ENCODE peak calls at places on chromosomes 12 and 14, in seven cellular contexts. B is IMR-90, P is H9, Z is mesenchymal stem cell, A is neuronal stem cell, F is H1, T is trophoblast cell. Q is an unnamed sample.

GRCh38 chr12:9634177-9634803 is 26.6 kb upstream of the KLRB1 start:
- DNase-seq in B (peak), A (peak), P (no peak), T (peak), F (peak), Z (peak), Q (peak)

GRCh38 chr12:111984820-111985219 is 28.1 kb downstream of the TMEM116 start:
- DNase-seq in F (no peak), B (no peak), T (no peak), A (no peak), P (no peak), Z (no peak), Q (no peak)

GRCh38 chr12:75480469-75480949 is at the start of gene GLIPR1:
- DNase-seq in Z (peak), F (no peak), P (no peak), A (no peak), T (peak), B (peak), Q (peak)

GRCh38 chr14:72966038-72966437 is 39.8 kb downstream of the DCAF4 start:
- DNase-seq in Z (no peak), F (no peak), B (no peak), A (no peak), T (peak), P (no peak), Q (no peak)

GRCh38 chr12:26281320-26281719 is 85.9 kb downstream of the SSPN start:
- DNase-seq in B (no peak), Z (no peak), T (no peak), F (no peak), P (no peak), A (no peak), Q (no peak)

GRCh38 chr14:32078030-32078793 is 1.1 kb downstream of the ARHGAP5 start:
- DNase-seq in B (peak), T (no peak), A (no peak), P (no peak), F (no peak), Z (peak), Q (no peak)

GRCh38 chr12:100553851-100554404 is 19.6 kb upstream of the GAS2L3 start:
- DNase-seq in P (no peak), T (peak), Z (peak), A (no peak), F (no peak), B (peak), Q (no peak)

GRCh38 chr14:93263416-93263815 is 56.4 kb downstream of the UBR7 start:
- DNase-seq in A (no peak), T (peak), B (peak), Z (no peak), F (no peak), P (no peak), Q (no peak)

GRCh38 chr12:124827588-124828184 is 36.0 kb downstream of the SCARB1 start:
- DNase-seq in B (no peak), Z (no peak), T (peak), A (no peak), F (no peak), P (no peak), Q (no peak)

GRCh38 chr14:34981743-34982420 is 910 bp upstream of the SRP54 start:
- DNase-seq in Z (peak), A (no peak), T (peak), F (no peak), P (no peak), B (peak), Q (peak)

GRCh38 chr12:2335109-2335508 is 282.3 kb downstream of the CACNA1C start:
- DNase-seq in Z (peak), A (no peak), P (no peak), B (no peak), T (no peak), F (no peak), Q (no peak)

GRCh38 chr12:2332947-2333346 is 280.2 kb downstream of the CACNA1C start:
- DNase-seq in A (no peak), B (peak), T (peak), F (no peak), Z (no peak), P (no peak), Q (no peak)

GRCh38 chr12:2335517-2335916 is 282.7 kb downstream of the CACNA1C start:
- DNase-seq in F (no peak), T (peak), A (no peak), Z (peak), B (peak), P (no peak), Q (no peak)

GRCh38 chr12:2333516-2333915 is 280.7 kb downstream of the CACNA1C start:
- DNase-seq in F (no peak), P (no peak), A (no peak), Z (no peak), T (no peak), B (no peak), Q (no peak)

GRCh38 chr12:2334291-2335088 is 281.7 kb downstream of the CACNA1C start:
- DNase-seq in P (no peak), Z (no peak), B (no peak), A (no peak), T (no peak), F (no peak), Q (no peak)
- H3K9ac ChIP-seq in P (no peak), Z (no peak), B (no peak), A (no peak), T (no peak), F (no peak), Q (no peak)

DNA sequence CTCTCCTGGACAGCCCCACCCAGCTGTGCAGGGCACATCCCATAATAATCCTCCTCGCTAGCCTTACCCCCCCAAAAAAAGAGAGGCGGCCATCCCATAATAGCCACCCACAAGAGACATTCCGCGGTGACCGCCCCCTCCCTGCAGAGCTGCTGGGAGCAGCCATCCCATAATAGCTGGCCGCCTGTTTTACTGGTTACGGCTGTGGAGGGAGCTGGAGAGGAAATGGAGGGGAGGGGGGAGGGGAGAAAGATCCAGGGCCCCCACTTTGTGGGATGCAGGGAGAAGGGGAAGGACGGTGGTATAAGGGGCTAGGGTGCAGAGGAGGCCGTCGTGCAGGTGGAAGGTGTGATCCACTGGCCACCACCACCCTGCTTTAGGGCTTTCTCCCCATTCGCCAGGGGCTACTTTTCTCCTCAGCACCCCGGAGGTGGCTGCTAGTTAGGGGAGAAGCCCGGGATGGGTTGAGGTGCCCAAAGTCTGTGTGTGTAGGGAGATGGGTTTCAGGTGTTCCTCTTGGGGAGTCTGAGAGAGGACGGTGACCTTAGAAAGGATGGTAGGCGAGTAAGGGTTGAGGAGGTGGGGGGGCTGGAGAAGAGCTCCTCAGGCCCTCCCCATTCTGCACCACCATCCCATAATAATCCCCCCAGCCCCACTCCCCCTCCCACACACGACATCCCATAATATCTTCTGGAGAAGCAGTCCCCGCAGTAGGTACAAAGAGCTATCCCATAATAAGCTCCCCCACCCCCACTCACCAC is 6.0 kb upstream of the CHD4 start:
- DNase-seq in A (peak), P (peak), T (no peak), Z (peak), B (peak), F (no peak), Q (peak)
- H3K23ac ChIP-seq in A (no peak), P (no peak), T (no peak), Z (peak), B (peak), F (no peak), Q (no peak)

GRCh38 chr12:130737731-130738130 is 21.6 kb upstream of the RIMBP2 start:
- DNase-seq in Z (no peak), T (no peak), B (no peak), F (no peak), A (no peak), P (no peak), Q (no peak)
- H3K9ac ChIP-seq in Z (no peak), T (no peak), B (no peak), F (no peak), A (no peak), P (no peak), Q (no peak)

DNA sequence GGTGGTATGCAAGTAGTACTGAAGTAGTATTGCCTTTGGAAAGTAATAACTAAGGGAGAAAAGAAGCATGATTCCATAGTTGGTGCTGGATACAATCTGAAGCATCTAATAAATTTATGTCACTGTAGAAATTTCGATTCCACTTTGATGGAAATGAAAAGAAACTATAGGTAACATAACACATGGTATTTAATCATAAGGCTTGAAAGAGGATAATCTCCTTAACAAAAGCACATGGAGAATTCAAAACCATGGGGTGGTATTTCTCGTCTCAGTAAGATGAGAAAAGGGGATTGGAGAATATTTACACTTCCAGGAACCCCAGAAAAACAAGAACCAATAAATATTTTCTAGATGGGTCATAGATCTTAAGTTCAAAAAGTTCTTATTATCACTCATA is 72.7 kb downstream of the NDUFA12 start:
- DNase-seq in Z (no peak), F (no peak), B (no peak), P (no peak), T (no peak), A (no peak), Q (no peak)
- H3K23ac ChIP-seq in Z (no peak), F (no peak), B (no peak), P (no peak), T (no peak), A (no peak), Q (no peak)